ENCODE peak calls at places on chromosomes 13 and 19, in seven cellular contexts. C is left ventricle myocardium inferior; D is gastrocnemius medialis; S is transverse colon; I is CD4-positive, alpha-beta memory T cell; X is neuronal stem cell; G is ovary. J is an unnamed sample. For H3K9me3 and H3K36me3, the result is how much of the 10 kb centered on the place peaks cover.

GRCh38 chr19:10408511-10409291 is 5.4 kb upstream of the CDC37 start:
- DNase-seq in C (no peak), D (no peak), S (peak), I (peak), X (no peak), G (no peak), J (peak)

GRCh38 chr19:6828698-6829633 is 56.5 kb downstream of the VAV1 start:
- DNase-seq in C (no peak), D (no peak), S (no peak), I (peak), X (no peak), G (no peak), J (peak)

GRCh38 chr19:30887042-30887441 is 462.2 kb downstream of the TSHZ3 start:
- DNase-seq in C (no peak), D (no peak), S (no peak), I (no peak), X (no peak), G (no peak), J (no peak)

GRCh38 chr13:110137677-110138008 is 169.3 kb downstream of the COL4A1 start:
- DNase-seq in C (peak), D (peak), S (peak), I (no peak), X (no peak), G (no peak), J (no peak)

GRCh38 chr13:97474581-97474980 is 40.6 kb downstream of the RAP2A start:
- DNase-seq in C (no peak), D (no peak), S (no peak), I (no peak), X (no peak), G (no peak), J (no peak)

GRCh38 chr19:5313307-5313706 is 27.3 kb downstream of the PTPRS start:
- DNase-seq in C (no peak), D (no peak), S (no peak), I (no peak), X (no peak), G (no peak), J (no peak)

GRCh38 chr13:105139380-105140285 is 1395.8 kb downstream of the EFNB2 start:
- DNase-seq in C (peak), D (peak), S (peak), I (peak), X (no peak), G (no peak), J (peak)

GRCh38 chr19:307111-307531 is 15.9 kb upstream of the PLPP2 start:
- DNase-seq in C (no peak), D (no peak), S (no peak), I (no peak), X (no peak), G (no peak), J (no peak)

GRCh38 chr19:28847468-28847867 is 365.5 kb downstream of the UQCRFS1 start:
- DNase-seq in C (no peak), D (no peak), S (no peak), I (no peak), X (no peak), G (no peak), J (no peak)

GRCh38 chr19:5058456-5059190 is 89.7 kb downstream of the KDM4B start:
- DNase-seq in C (no peak), D (no peak), S (no peak), I (no peak), X (no peak), G (no peak), J (no peak)

GRCh38 chr19:3046621-3047306 is 15.5 kb downstream of the TLE5 start:
- DNase-seq in C (no peak), D (no peak), S (peak), I (no peak), X (peak), G (peak), J (no peak)

GRCh38 chr13:76455960-76456359 is 430.2 kb downstream of the KCTD12 start:
- DNase-seq in C (no peak), D (no peak), S (no peak), I (no peak), X (no peak), G (no peak), J (no peak)

GRCh38 chr13:99065250-99066015 is 87.6 kb upstream of the DOCK9 start:
- DNase-seq in C (no peak), D (no peak), S (no peak), I (no peak), X (no peak), G (no peak), J (no peak)

GRCh38 chr19:311813-312261 is 20.6 kb upstream of the PLPP2 start:
- DNase-seq in C (peak), D (no peak), S (no peak), I (no peak), X (no peak), G (peak), J (no peak)

GRCh38 chr19:19185853-19186728 is 5.9 kb downstream of the BORCS8 start:
- DNase-seq in C (no peak), D (no peak), S (peak), I (peak), X (peak), G (no peak), J (peak)

GRCh38 chr13:82165396-82166174 is 1716.7 kb downstream of the SLITRK1 start:
- DNase-seq in C (no peak), D (no peak), S (no peak), I (no peak), X (no peak), G (no peak), J (no peak)

GRCh38 chr19:30336290-30336689 is 35.9 kb upstream of the ZNF536 start:
- DNase-seq in C (no peak), D (no peak), S (no peak), I (no peak), X (no peak), G (no peak), J (no peak)

GRCh38 chr19:35120492-35120891 is 4.9 kb downstream of the FXYD3 start:
- DNase-seq in C (no peak), D (peak), S (no peak), I (no peak), X (no peak), G (no peak), J (no peak)

GRCh38 chr13:44474122-44474910 is 100.7 kb downstream of the SERP2 start:
- DNase-seq in C (no peak), D (no peak), S (no peak), I (no peak), X (no peak), G (no peak), J (no peak)

GRCh38 chr13:65892859-65893258 is 1337.3 kb downstream of the PCDH9 start:
- DNase-seq in C (no peak), D (no peak), S (no peak), I (no peak), X (no peak), G (no peak), J (no peak)

GRCh38 chr19:7159105-7159933 is 89.8 kb downstream of the ZNF557 start:
- DNase-seq in C (peak), D (peak), S (peak), I (no peak), X (no peak), G (no peak), J (no peak)

GRCh38 chr13:20102776-20103175 is 58.1 kb downstream of the GJA3 start:
- DNase-seq in C (no peak), D (no peak), S (no peak), I (no peak), X (no peak), G (no peak), J (no peak)

GRCh38 chr19:30123109-30123508 is 181.1 kb downstream of the URI1 start:
- DNase-seq in C (no peak), D (no peak), S (no peak), I (no peak), X (no peak), G (no peak), J (no peak)

GRCh38 chr13:59950201-59950730 is 213.5 kb downstream of the DIAPH3 start:
- DNase-seq in C (no peak), D (no peak), S (no peak), I (no peak), X (no peak), G (no peak), J (no peak)

GRCh38 chr19:18392417-18392816 is 5.0 kb downstream of the LRRC25 start:
- DNase-seq in C (peak), D (no peak), S (peak), I (no peak), X (no peak), G (peak), J (no peak)

GRCh38 chr19:55801416-55801815 is 30.4 kb downstream of the NLRP11 start:
- DNase-seq in C (no peak), D (no peak), S (no peak), I (no peak), X (no peak), G (no peak), J (no peak)
- H3K9me3 ChIP-seq in C (under half), D (under half), S (under half), I (under half), X (under half), G (under half), J (under half)

GRCh38 chr19:45623984-45624383 is 15.2 kb downstream of the EML2 start:
- DNase-seq in C (no peak), D (no peak), S (no peak), I (no peak), X (no peak), G (no peak), J (no peak)
- H3K36me3 ChIP-seq in C (half or more), D (under half), S (under half), I (under half), X (under half), G (under half), J (under half)

GRCh38 chr19:43910884-43911283 is 24.2 kb downstream of the ZNF45 start:
- DNase-seq in C (no peak), D (no peak), S (no peak), I (no peak), X (no peak), G (no peak), J (no peak)
- H3K9me3 ChIP-seq in C (half or more), D (under half), S (half or more), I (half or more), X (half or more), G (under half), J (half or more)

DNA sequence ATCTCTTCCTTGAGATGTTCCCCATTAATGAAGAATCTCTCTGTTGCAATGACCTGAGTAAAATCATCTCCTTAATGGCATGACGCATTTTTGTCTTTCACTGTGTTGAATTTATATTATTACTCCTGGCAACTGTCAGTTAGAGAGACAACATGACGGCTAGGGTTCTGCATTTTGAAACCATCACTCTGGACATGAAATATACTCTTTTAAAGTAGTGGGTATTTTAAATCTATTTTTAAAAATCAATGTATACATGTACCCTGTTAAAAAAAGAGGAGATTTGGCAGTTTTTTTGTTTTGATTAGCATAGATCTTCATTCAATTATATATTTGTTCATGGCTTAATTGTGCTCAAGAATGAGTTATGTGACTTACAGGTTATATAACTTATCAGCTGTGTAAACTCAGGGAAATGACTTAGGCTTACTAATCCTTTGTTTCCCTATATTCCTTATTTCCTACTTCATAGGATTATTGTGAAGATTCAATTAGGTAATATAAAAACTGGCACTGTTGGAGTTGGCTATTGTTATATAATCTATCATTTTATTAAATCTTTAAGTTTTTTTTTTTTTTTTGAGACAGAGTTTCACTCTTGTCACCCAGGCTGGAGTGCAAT is 632.0 kb upstream of the SPRY2 start:
- DNase-seq in C (no peak), D (no peak), S (no peak), I (no peak), X (no peak), G (no peak), J (no peak)
- H3K36me3 ChIP-seq in C (under half), D (under half), S (under half), I (under half), X (under half), G (under half), J (under half)

DNA sequence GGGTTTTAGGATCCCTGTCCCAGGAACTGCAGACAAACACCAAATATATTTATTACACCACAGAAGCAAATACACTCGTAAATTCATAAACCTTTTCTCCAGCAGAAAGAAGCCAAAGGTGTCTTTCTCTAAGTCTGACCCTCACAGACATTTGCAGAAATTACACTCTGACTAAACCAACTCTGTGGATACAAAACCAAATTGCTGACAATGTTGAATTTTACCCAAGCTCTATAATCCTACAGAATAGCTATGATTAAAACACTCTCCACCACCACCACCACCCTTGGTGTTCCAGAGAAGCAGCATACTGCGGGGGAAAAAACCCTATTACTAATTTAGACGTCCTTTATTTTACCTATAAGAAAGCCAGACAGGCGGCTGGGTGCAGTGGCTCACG is 5.2 kb downstream of the ZNF564 start:
- DNase-seq in C (no peak), D (no peak), S (no peak), I (no peak), X (no peak), G (no peak), J (no peak)
- H3K9me3 ChIP-seq in C (under half), D (under half), S (under half), I (under half), X (half or more), G (under half), J (under half)

GRCh38 chr13:29515372-29515771 is 80.1 kb downstream of the SLC7A1 start:
- DNase-seq in C (no peak), D (no peak), S (no peak), I (no peak), X (no peak), G (no peak), J (no peak)
- H3K36me3 ChIP-seq in C (under half), D (under half), S (under half), I (under half), X (half or more), G (under half), J (half or more)

DNA sequence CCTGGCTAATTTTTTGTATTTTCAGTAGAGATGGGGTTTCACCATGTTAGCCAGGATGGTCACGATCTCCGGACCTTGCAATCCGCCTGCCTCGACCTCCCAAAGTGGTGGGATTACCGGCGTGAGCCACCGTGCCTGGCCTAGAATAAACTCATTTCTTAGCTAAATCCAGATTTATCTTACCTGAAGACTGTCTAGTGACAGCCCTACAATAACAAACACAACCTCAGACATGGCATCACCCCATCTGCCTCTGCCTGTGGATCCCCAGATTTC is 5.0 kb downstream of the ZNF44 start:
- DNase-seq in C (no peak), D (no peak), S (no peak), I (peak), X (no peak), G (no peak), J (no peak)
- H3K9me3 ChIP-seq in C (under half), D (under half), S (under half), I (under half), X (half or more), G (under half), J (under half)

GRCh38 chr13:30647824-30648521 is 30.3 kb downstream of the USPL1 start:
- DNase-seq in C (no peak), D (no peak), S (no peak), I (no peak), X (no peak), G (no peak), J (no peak)

GRCh38 chr13:30647420-30647819 is 29.7 kb downstream of the USPL1 start:
- DNase-seq in C (no peak), D (no peak), S (no peak), I (no peak), X (no peak), G (no peak), J (no peak)

GRCh38 chr13:30652746-30653145 is 35.0 kb downstream of the USPL1 start:
- DNase-seq in C (no peak), D (no peak), S (no peak), I (no peak), X (no peak), G (no peak), J (no peak)

GRCh38 chr13:30645629-30646028 is 27.9 kb downstream of the USPL1 start:
- DNase-seq in C (no peak), D (no peak), S (no peak), I (no peak), X (no peak), G (no peak), J (no peak)

DNA sequence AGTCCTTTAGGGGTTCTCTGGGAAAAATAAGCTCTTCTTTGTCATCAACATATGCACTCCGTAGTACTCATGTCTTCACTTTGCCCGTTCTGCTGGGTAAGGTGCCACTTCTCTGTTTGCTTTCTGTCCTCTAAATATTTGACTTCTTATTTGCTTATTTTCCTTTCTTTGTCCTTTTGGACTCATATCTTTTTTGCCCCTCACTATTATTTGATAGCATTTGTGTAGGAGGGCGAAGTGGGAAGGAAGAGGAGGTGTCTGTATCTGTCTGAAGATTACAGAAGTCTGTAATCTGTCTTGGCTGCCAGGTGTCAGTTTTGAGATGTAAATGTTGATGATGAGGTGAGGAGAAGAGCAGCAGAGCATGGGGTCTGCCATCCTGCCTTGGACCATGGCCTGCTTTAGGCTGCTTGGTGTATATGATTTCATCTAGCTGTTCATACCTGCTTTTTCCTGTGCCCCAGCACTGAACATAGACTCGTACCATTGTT is 30.8 kb downstream of the USPL1 start:
- DNase-seq in C (no peak), D (no peak), S (no peak), I (no peak), X (no peak), G (no peak), J (no peak)
- H3K36me3 ChIP-seq in C (half or more), D (under half), S (under half), I (under half), X (half or more), G (under half), J (under half)

DNA sequence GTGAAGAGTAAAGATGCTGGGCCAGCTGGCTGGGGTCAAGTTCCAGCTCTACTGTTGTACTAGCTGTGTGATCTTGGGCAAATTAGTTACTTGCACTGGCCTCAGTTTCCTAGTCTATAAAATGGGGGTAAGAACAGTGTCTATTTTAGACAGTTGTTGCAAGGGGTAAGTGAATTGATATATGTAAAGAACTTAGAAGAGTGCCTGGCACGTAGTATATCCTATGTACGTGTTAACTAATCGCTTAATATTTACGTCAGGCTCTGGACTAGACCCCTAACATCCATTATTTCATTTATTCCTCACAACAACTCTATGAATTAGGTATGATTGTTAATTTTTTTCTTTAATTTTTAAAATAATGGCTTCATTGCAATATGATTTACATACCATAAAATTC is 3.7 kb upstream of the LCP1 start:
- DNase-seq in C (no peak), D (no peak), S (no peak), I (no peak), X (no peak), G (no peak), J (no peak)
- H3K9me3 ChIP-seq in C (under half), D (under half), S (under half), I (under half), X (under half), G (under half), J (under half)